ENCODE peak calls at places on chromosomes 2 and 18, in seven cellular contexts. H is HFFc6, L is SK-N-SH, I is astrocyte of the spinal cord, J is spleen, E is BE2C, Z is keratinocyte. W is an unnamed sample.

GRCh38 chr18:31678425-31678824 is 6.0 kb downstream of the B4GALT6 start:
- DNase-seq in H (no peak), L (no peak), I (no peak), J (no peak), E (no peak), Z (no peak), W (no peak)

GRCh38 chr18:76345901-76346300 is 149.1 kb downstream of the ZNF516 start:
- DNase-seq in H (no peak), L (no peak), I (no peak), J (no peak), E (no peak), Z (no peak), W (no peak)

GRCh38 chr2:231691251-231691772 is 17.0 kb upstream of the PTMA start:
- DNase-seq in H (no peak), L (no peak), I (no peak), J (no peak), E (no peak), Z (no peak), W (no peak)

GRCh38 chr2:32743480-32744236 is 115.8 kb downstream of the TTC27 start:
- DNase-seq in H (peak), L (no peak), I (peak), J (no peak), E (no peak), Z (no peak), W (no peak)

GRCh38 chr18:44801796-44802195 is 121.1 kb downstream of the SETBP1 start:
- DNase-seq in H (no peak), L (no peak), I (no peak), J (no peak), E (no peak), Z (no peak), W (no peak)

GRCh38 chr2:181112916-181113315 is 132.5 kb downstream of the UBE2E3 start:
- DNase-seq in H (no peak), L (no peak), I (no peak), J (no peak), E (no peak), Z (no peak), W (no peak)

GRCh38 chr18:60003610-60004185 is 103.9 kb downstream of the PMAIP1 start:
- DNase-seq in H (no peak), L (no peak), I (no peak), J (no peak), E (no peak), Z (no peak), W (no peak)

GRCh38 chr18:51427012-51427411 is 229.5 kb upstream of the MEX3C start:
- DNase-seq in H (no peak), L (no peak), I (no peak), J (no peak), E (no peak), Z (no peak), W (no peak)

GRCh38 chr2:43032248-43032893 is 194.0 kb downstream of the ZFP36L2 start:
- DNase-seq in H (no peak), L (no peak), I (no peak), J (peak), E (no peak), Z (no peak), W (no peak)

GRCh38 chr2:36800381-36800780 is 103.9 kb downstream of the VIT start:
- DNase-seq in H (no peak), L (no peak), I (no peak), J (no peak), E (no peak), Z (no peak), W (no peak)

GRCh38 chr2:54454548-54454921 is 1.6 kb upstream of the SPTBN1 start:
- DNase-seq in H (no peak), L (no peak), I (no peak), J (no peak), E (no peak), Z (no peak), W (no peak)
- TF ChIP-seq CTCF in H (no peak), L (no peak), I (no peak), J (no peak), E (no peak), Z (no peak), W (peak)

DNA sequence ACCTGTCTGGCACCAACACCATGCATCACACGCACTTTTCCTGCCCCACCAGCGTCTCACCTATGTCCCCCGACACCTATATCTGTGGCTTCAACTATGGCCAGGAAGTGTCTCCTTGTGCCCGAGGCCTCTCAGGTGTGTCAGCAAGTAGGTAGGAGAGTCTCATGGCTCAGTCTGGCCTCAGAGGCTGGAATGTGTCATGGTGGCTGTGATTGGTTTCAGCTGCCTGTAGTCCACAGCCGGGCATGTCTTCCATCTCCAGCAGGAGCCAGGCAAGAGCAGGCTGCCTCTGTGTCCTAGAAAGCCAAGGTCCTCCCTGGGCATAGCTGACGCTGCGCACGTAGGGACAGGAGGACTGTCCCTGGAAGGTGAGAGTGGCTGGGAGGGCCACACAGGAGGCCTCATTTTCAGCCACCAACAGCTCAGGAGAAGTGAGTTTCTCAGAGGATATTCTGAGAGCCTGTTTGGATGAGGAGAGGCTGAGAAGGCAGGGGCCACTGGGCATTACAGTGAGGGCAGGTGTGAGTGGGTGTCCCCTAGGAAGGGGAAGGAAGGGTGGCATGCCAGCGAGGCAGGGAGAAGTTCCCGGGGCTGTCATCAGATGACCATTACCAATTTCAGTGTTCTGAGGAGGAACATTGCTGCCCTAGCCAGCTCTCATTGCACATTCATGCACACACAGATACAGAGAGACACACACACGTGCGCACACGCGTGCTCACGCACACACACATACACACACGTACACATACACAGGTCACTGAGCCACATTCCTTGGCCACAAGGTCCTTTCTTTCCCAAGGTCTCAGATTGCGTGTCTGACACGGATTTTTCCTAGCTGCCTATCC is 47.1 kb downstream of the SDC1 start:
- DNase-seq in H (no peak), L (peak), I (no peak), J (peak), E (no peak), Z (no peak), W (peak)
- TF ChIP-seq CTCF in H (no peak), L (no peak), I (no peak), J (no peak), E (no peak), Z (peak), W (no peak)

GRCh38 chr18:40011201-40011600 is 1943.8 kb upstream of the PIK3C3 start:
- DNase-seq in H (no peak), L (no peak), I (no peak), J (no peak), E (no peak), Z (no peak), W (no peak)
- TF ChIP-seq CTCF in H (no peak), L (no peak), I (no peak), J (no peak), E (no peak), Z (no peak), W (no peak)

GRCh38 chr2:54574107-54574859 is 118.2 kb downstream of the SPTBN1 start:
- DNase-seq in H (no peak), L (no peak), I (no peak), J (no peak), E (peak), Z (no peak), W (no peak)

GRCh38 chr2:54572636-54573531 is 116.8 kb downstream of the SPTBN1 start:
- DNase-seq in H (no peak), L (no peak), I (peak), J (no peak), E (no peak), Z (no peak), W (no peak)

GRCh38 chr2:54575379-54575888 is 119.3 kb downstream of the SPTBN1 start:
- DNase-seq in H (no peak), L (no peak), I (peak), J (no peak), E (no peak), Z (peak), W (no peak)

GRCh38 chr2:54573532-54573915 is 117.4 kb downstream of the SPTBN1 start:
- DNase-seq in H (no peak), L (no peak), I (no peak), J (no peak), E (no peak), Z (no peak), W (no peak)

GRCh38 chr2:54574860-54575247 is 118.7 kb downstream of the SPTBN1 start:
- DNase-seq in H (no peak), L (no peak), I (no peak), J (no peak), E (no peak), Z (no peak), W (no peak)
- TF ChIP-seq CTCF in H (no peak), L (no peak), I (no peak), J (no peak), E (no peak), Z (peak), W (peak)

DNA sequence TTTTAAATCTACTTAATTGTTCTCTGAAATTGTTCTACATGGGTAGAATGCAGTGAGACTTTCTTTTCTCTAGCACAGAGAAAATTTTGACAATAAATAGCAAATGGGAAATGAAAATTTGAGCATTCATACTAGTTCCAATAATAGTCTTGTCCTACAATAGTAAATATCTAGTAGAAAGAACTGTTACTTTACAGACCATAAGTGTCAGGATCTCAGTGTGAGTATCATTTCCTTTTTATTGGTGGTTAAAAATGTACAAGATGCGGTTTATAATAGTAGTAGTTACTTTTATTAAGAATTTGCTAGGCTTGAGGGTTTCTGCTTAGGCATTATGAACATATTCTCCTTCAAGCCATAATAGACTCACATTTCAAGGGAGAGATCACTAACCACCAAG is 43.2 kb downstream of the KCNE4 start:
- DNase-seq in H (no peak), L (no peak), I (no peak), J (no peak), E (no peak), Z (no peak), W (no peak)
- TF ChIP-seq CTCF in H (no peak), L (no peak), I (no peak), J (no peak), E (no peak), Z (no peak), W (no peak)

GRCh38 chr18:14978962-14979535 is 231.1 kb downstream of the ANKRD30B start:
- DNase-seq in H (no peak), L (peak), I (peak), J (no peak), E (no peak), Z (no peak), W (no peak)
- TF ChIP-seq CTCF in H (peak), L (peak), I (peak), J (peak), E (no peak), Z (no peak), W (no peak)

DNA sequence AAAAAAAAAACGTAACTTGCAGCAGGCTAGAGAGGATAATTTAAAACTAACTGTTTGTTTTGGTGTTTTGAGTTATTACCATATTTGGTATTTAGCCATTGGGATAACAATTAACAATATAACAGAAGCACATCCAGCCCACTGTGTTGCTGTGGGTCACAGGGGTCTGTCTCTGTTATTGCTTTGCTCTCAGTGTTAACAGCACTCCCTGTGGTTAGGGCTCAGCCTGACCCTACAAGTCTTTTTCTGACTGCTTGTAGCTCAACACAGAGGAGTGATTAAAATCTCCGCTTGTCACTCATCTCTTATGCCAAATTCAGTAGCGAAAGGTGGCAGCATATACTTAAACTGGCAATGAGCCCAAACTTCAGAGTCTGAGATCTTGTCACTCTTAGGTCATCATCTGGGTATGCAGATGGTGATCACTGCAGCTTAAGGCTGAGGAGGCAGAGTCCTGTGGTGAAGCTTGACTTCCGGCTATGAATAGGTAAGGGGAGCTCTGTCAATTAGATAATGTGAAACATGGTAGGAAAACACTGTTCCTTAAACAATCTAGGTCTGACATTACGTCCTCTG is 63.4 kb upstream of the CSRNP3 start:
- DNase-seq in H (no peak), L (no peak), I (peak), J (no peak), E (no peak), Z (peak), W (no peak)
- TF ChIP-seq CTCF in H (no peak), L (no peak), I (no peak), J (no peak), E (no peak), Z (no peak), W (peak)

DNA sequence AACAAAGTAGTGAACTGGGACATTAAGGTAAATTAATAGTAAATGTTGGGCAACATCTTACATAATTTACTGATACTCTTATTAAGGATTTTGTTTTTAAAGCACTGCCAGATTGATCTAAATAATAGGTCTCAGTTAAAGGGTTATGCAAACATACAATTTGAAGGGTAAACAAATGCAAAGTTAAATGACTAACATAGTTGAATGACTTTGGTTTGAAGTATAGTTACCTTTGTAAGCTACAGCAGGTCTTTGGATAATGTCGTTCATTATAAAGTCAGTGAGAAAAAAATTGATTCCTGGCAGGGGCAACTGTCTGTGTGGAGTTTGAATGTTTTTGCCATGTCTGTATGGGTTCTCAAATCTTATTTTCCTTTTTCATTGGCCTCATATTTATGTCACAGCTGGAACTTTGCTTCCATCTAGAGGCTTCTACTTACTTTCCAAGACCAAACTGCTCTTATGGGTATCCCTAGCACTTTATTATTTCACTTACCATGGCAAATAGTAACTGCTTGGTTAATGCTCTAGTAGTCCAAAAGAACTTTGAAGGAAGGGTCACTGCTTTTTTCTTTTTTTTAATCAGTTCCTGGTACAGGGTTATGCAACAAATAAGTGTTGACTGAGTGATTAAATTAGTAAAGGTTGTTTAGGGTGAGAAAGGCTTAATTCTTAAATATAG is 107.8 kb downstream of the NBEAL1 start:
- DNase-seq in H (no peak), L (peak), I (no peak), J (no peak), E (no peak), Z (no peak), W (no peak)
- TF ChIP-seq CTCF in H (no peak), L (peak), I (no peak), J (no peak), E (peak), Z (no peak), W (peak)

DNA sequence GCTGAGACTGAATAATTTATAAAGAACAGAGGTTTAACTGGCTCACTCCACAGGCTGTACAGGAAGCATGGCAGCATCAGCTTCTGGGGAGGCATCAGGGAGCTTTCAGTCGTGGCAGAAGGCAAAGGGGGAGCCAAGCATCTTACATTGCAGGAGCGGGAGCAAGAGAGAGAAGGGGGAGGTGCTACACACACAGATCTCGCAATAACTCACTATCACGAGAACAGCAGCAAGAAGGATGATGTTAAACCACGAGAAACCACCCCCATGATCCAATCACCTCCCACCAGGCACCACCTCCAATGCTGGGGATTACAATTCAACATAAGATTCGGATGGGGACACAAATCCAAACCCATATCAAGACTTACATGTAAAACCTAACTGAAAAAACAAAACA is 17.8 kb upstream of the MATN3 start:
- DNase-seq in H (no peak), L (no peak), I (no peak), J (no peak), E (no peak), Z (no peak), W (no peak)
- TF ChIP-seq CTCF in H (no peak), L (no peak), I (no peak), J (no peak), E (no peak), Z (no peak), W (no peak)

W was measured in chondrocyte.